ENCODE peak calls at places on chromosomes 5 and 9, in four cellular contexts. R is K562, Q is IMR-90, Z is GM12878. S is an unnamed sample.

GRCh38 chr5:159318448-159318847 is 11.8 kb downstream of the IL12B start:
- DNase-seq in R (no peak), Q (no peak), Z (no peak), S (no peak)

GRCh38 chr9:127812009-127812408 is 9.3 kb downstream of the FPGS start:
- DNase-seq in Q (no peak), Z (no peak), R (no peak), S (no peak)

GRCh38 chr5:104734046-104734445 is 1171.5 kb upstream of the NUDT12 start:
- DNase-seq in Q (no peak), Z (no peak), R (no peak), S (no peak)

GRCh38 chr5:39274388-39275085 is 55.2 kb upstream of the FYB1 start:
- DNase-seq in R (no peak), Z (peak), Q (no peak), S (peak)

GRCh38 chr5:150700298-150700599 is 613 bp downstream of the RBM22 start:
- DNase-seq in Q (no peak), Z (no peak), R (no peak), S (no peak)

GRCh38 chr9:132020845-132021510 is 58.7 kb downstream of the MED27 start:
- DNase-seq in R (no peak), Z (no peak), Q (peak), S (peak)

GRCh38 chr9:98886691-98887229 is 56.9 kb upstream of the COL15A1 start:
- DNase-seq in R (peak), Q (no peak), Z (no peak), S (peak)

GRCh38 chr5:155661859-155662258 is 648.3 kb downstream of the KIF4B start:
- DNase-seq in R (no peak), Z (no peak), Q (no peak), S (no peak)

GRCh38 chr9:136623849-136624183 is 38.9 kb upstream of the EGFL7 start:
- DNase-seq in Q (no peak), Z (no peak), R (no peak), S (no peak)

GRCh38 chr5:172549708-172550095 is 91.4 kb upstream of the NEURL1B start:
- DNase-seq in R (no peak), Z (no peak), Q (no peak), S (no peak)

GRCh38 chr5:36059571-36060515 is 6.8 kb downstream of the UGT3A2 start:
- DNase-seq in Q (no peak), R (no peak), Z (no peak), S (no peak)

GRCh38 chr9:7366121-7366520 is 433.5 kb downstream of the DMAC1 start:
- DNase-seq in Q (peak), Z (no peak), R (no peak), S (no peak)

GRCh38 chr9:79492092-79492995 is 79.4 kb upstream of the TLE4 start:
- DNase-seq in Q (peak), Z (no peak), R (no peak), S (no peak)

GRCh38 chr9:121736964-121737462 is 85.6 kb downstream of the DAB2IP start:
- DNase-seq in Q (no peak), Z (no peak), R (peak), S (no peak)

GRCh38 chr5:50699737-50700136 is 33.3 kb downstream of the PARP8 start:
- DNase-seq in R (no peak), Z (no peak), Q (peak), S (no peak)

GRCh38 chr5:57911466-57911865 is 428.9 kb upstream of the ACTBL2 start:
- DNase-seq in R (no peak), Z (no peak), Q (peak), S (peak)

GRCh38 chr9:111598730-111599091 is 736 bp downstream of the PTGR1 start:
- DNase-seq in R (no peak), Q (peak), Z (no peak), S (peak)

GRCh38 chr9:111597852-111598729 is 1.4 kb downstream of the PTGR1 start:
- DNase-seq in Z (no peak), Q (peak), R (peak), S (peak)

GRCh38 chr9:111599948-111600343 is 499 bp upstream of the PTGR1 start:
- DNase-seq in R (no peak), Q (no peak), Z (no peak), S (no peak)

GRCh38 chr9:111601237-111602018 is 2.0 kb upstream of the PTGR1 start:
- DNase-seq in Z (no peak), R (no peak), Q (peak), S (peak)

DNA sequence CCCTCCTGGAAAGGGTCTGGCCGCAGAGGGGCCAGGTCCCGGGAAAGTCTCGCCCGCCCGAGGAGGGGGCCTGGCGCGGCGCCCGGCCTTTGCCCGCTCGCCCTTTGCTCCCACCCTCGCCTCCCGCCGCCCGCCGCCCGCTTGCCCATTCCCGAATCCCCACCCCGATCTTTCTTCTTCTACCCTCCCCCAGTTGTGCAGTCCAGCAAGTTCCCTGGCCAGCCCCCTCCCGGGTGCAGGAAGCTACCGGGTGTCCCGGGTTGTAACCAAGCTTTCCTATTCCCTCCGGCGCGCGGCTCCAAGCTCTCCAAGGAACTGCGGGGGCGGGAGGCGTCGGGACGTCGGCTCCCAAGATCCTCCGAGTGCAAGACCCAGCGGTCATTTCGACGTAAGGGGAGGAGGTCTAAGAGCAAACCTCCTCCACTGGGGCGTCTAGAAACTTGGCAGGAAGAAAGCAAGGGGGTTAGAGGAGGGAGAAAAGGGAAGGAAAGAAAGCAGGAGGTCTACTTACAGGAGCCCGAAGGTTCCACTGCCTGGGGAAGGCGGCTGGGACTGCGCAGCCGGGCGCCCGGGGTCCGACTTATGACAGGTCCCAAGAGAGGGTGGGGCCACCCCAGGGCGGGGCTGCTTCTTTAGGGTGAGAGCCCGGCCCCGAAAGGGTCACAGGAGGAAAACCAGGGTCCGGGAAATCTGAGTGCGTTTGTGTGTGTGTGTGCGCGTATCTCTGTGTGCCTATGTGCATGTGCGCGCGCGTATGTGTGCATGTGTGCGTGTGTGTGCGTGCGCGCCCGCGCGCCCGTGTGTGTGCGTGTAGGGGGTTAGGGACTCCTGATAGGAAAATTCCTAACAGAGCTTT is at the start of gene PTGR1:
- DNase-seq in Z (no peak), R (no peak), Q (peak), S (peak)
- TF ChIP-seq FOS in Z (no peak), R (no peak), Q (no peak), S (no peak)

GRCh38 chr5:79297661-79298060 is 61.7 kb downstream of the JMY start:
- DNase-seq in Q (peak), R (no peak), Z (no peak), S (no peak)

GRCh38 chr5:79305706-79306105 is 69.8 kb downstream of the JMY start:
- DNase-seq in R (no peak), Z (no peak), Q (peak), S (no peak)

GRCh38 chr5:79301046-79301712 is 65.2 kb downstream of the JMY start:
- DNase-seq in Q (peak), R (no peak), Z (no peak), S (no peak)
- TF ChIP-seq FOS in Q (peak), R (no peak), Z (no peak), S (no peak)

GRCh38 chr9:116115731-116116353 is 37.7 kb upstream of the PAPPA start:
- DNase-seq in Q (peak), R (no peak), Z (no peak), S (no peak)
- TF ChIP-seq FOS in Q (no peak), R (no peak), Z (no peak), S (no peak)

GRCh38 chr5:78903936-78904335 is 81.2 kb downstream of the ARSB start:
- DNase-seq in R (no peak), Q (peak), Z (no peak), S (peak)
- TF ChIP-seq FOS in R (no peak), Q (peak), Z (no peak), S (no peak)

GRCh38 chr9:27278374-27278773 is 18.6 kb downstream of the EQTN start:
- DNase-seq in Q (no peak), Z (no peak), R (no peak), S (no peak)
- TF ChIP-seq FOS in Q (no peak), Z (no peak), R (no peak), S (no peak)

GRCh38 chr5:133641683-133642082 is 29.3 kb upstream of the FSTL4 start:
- DNase-seq in R (no peak), Q (no peak), Z (no peak), S (no peak)
- TF ChIP-seq FOS in R (no peak), Q (no peak), Z (no peak), S (no peak)

GRCh38 chr5:80269991-80270438 is 14.2 kb upstream of the SERINC5 start:
- DNase-seq in R (no peak), Z (no peak), Q (no peak), S (no peak)
- TF ChIP-seq FOS in R (no peak), Z (no peak), Q (no peak), S (no peak)

GRCh38 chr5:142540774-142541466 is 145.0 kb downstream of the FGF1 start:
- DNase-seq in Q (peak), Z (no peak), R (no peak), S (no peak)
- TF ChIP-seq FOS in Q (no peak), Z (no peak), R (no peak), S (no peak)

GRCh38 chr9:93629920-93630319 is 53.5 kb downstream of the PHF2 start:
- DNase-seq in Z (no peak), Q (no peak), R (no peak), S (no peak)
- TF ChIP-seq FOS in Z (no peak), Q (no peak), R (no peak), S (no peak)

GRCh38 chr9:100011062-100011681 is 87.6 kb downstream of the ERP44 start:
- DNase-seq in Z (peak), Q (peak), R (peak), S (peak)
- TF ChIP-seq FOS in Z (no peak), Q (no peak), R (no peak), S (no peak)

S was measured in endothelial cell of umbilical vein.